ENCODE peak calls at places on chromosomes 6 and 20, in ten cellular contexts. Q is colonic mucosa; H is heart left ventricle; P is CD8-positive, alpha-beta T cell; L is brain microvascular endothelial cell; O is IMR-90; W is heart right ventricle; S is AG04450; D is body of pancreas; E is HepG2. G is an unnamed sample.

GRCh38 chr6:109039795-109040194 is 54.9 kb downstream of the SESN1 start:
- DNase-seq in S (no peak), E (no peak), O (no peak), W (no peak), P (no peak), Q (no peak), D (no peak), H (no peak), L (no peak), G (no peak)

GRCh38 chr20:38940644-38941043 is 14.4 kb downstream of the FAM83D start:
- DNase-seq in H (no peak), Q (no peak), D (no peak), W (no peak), O (no peak), P (no peak), S (no peak), E (no peak), L (no peak), G (no peak)

GRCh38 chr20:57921701-57922482 is 212.1 kb upstream of the PMEPA1 start:
- DNase-seq in S (no peak), E (no peak), L (no peak), D (no peak), W (no peak), Q (no peak), H (no peak), P (no peak), O (no peak), G (no peak)

GRCh38 chr6:138086573-138087196 is 20.5 kb downstream of the PERP start:
- DNase-seq in W (no peak), D (peak), S (peak), H (no peak), L (peak), E (peak), O (peak), Q (no peak), P (no peak), G (no peak)

GRCh38 chr6:118280210-118280609 is 267.9 kb upstream of the PLN start:
- DNase-seq in D (no peak), W (no peak), Q (no peak), S (no peak), E (no peak), H (no peak), L (no peak), O (peak), P (no peak), G (no peak)

GRCh38 chr6:36387440-36388303 is at the start of gene ETV7:
- DNase-seq in L (no peak), O (peak), D (peak), E (no peak), W (no peak), Q (peak), H (no peak), P (peak), S (no peak), G (peak)

GRCh38 chr20:15619816-15620215 is 953.4 kb downstream of the KIF16B start:
- DNase-seq in L (no peak), O (no peak), E (no peak), S (no peak), H (no peak), P (no peak), W (no peak), D (no peak), Q (no peak), G (no peak)

GRCh38 chr6:118307581-118307980 is 240.5 kb upstream of the PLN start:
- DNase-seq in S (no peak), Q (no peak), L (no peak), H (peak), E (no peak), P (no peak), O (no peak), D (no peak), W (peak), G (no peak)

GRCh38 chr20:46031701-46032254 is 2.8 kb downstream of the SLC12A5 start:
- DNase-seq in H (no peak), L (no peak), E (no peak), P (no peak), S (no peak), W (no peak), D (peak), O (no peak), Q (no peak), G (no peak)

GRCh38 chr6:89368107-89368506 is 15.6 kb upstream of the UBE2J1 start:
- DNase-seq in D (peak), L (peak), Q (peak), E (peak), H (peak), W (peak), P (peak), S (no peak), O (peak), G (peak)

GRCh38 chr6:14596410-14596809 is 478.8 kb downstream of the CD83 start:
- DNase-seq in H (peak), E (no peak), O (peak), D (no peak), S (no peak), P (no peak), Q (no peak), W (no peak), L (peak), G (no peak)

GRCh38 chr6:166313255-166314070 is 5.3 kb upstream of the PRR18 start:
- DNase-seq in W (no peak), L (no peak), H (no peak), O (peak), S (no peak), E (peak), P (peak), Q (peak), D (peak), G (no peak)

GRCh38 chr20:52801628-52802006 is 170.5 kb upstream of the TSHZ2 start:
- DNase-seq in Q (no peak), D (peak), H (no peak), W (no peak), O (no peak), P (no peak), L (no peak), E (no peak), S (no peak), G (no peak)

DNA sequence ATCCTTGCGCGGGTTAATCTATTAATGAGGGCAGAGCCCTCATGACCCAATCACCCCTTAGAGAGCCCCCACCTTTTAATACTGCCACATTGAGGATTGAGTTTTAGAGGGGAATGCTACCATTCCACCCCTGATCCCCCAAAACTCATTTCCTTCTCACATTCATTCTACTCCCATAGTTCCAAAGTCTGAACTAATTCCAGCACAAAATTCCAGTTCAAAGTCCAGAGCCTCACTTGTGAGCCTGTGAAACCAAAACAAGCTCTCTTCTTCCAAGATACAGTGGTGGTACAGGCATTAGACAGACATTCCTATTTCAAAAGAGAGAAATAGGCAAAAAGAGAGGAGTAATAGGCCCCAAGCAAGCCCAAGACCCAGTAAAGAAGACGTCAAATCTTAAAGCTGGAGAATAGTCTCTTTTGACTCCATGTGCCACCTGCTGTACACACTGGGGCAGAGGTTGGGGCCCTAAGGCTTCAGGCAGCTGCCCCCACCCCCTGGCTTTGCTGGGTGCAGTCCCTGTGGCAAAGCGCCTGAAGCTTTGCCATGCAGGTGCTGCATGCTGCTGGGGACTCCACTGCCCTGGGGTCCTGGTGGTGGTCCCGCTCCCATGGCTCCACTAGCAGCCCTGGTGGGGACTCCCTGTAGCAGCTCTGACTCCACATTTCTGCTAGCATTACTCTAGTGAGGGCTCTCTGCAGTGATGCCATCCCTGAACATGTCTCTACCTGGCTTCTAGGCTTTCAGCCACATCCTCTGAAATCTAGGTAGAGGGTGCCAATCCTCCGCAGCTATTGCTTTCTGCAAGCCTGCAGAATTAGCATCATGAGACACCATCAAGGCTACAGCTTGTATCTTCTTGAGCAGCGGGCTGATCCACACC is 41.3 kb downstream of the RSPH3 start:
- DNase-seq in E (peak), H (no peak), D (peak), P (peak), L (no peak), S (no peak), Q (no peak), W (no peak), O (no peak), G (no peak)
- TF ChIP-seq CTCF in E (peak), H (peak), D (peak), P (peak), L (no peak), S (no peak), Q (no peak), W (peak), O (no peak), G (no peak)

DNA sequence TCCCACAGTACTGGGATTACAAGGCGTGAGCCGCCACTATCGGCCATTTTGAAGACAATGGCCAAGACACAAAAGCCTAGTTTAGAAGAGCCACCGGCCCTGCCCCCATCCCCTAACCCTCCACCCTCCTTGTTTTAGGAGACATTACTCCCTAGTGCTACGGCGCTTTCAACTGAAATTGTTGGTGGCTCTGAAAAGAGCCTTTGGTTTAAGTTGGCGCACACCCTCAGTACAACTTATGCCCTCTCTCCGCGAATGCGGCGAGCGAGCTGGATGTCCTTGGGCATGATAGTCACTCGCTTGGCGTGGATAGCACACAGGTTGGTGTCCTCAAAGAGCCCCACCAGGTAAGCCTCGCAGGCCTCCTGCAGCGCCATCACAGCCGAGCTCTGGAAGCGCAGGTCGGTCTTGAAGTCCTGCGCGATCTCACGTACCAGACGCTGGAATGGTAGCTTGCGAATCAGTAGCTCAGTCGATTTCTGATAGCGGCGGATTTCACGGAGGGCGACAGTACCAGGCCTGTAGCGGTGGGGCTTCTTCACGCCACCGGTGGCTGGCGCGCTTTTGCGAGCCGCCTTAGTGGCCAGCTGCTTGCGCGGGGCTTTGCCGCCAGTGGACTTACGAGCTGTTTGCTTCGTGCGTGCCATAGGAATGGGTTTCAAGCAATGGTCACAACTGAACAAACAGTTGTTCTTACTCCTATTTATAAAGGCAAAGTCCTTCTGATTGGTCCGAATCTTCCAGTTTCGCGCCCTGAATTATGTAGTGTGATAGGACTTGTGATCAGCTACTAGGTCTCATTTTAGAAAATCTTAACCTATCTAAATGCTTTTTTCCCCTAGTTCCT is 114.8 kb upstream of the BTN3A2 start:
- DNase-seq in O (peak), E (peak), W (peak), Q (peak), L (peak), H (no peak), D (peak), P (peak), S (no peak), G (no peak)
- H3K4me3 ChIP-seq in O (peak), E (peak), W (peak), Q (peak), L (peak), H (peak), D (peak), P (peak), S (peak), G (peak)

GRCh38 chr20:41046716-41047115 is 18.1 kb downstream of the TOP1 start:
- DNase-seq in S (no peak), H (no peak), E (no peak), W (no peak), P (no peak), D (no peak), L (no peak), O (peak), Q (no peak), G (no peak)
- H3K27ac ChIP-seq in S (no peak), H (no peak), E (no peak), W (no peak), P (no peak), D (no peak), L (no peak), O (no peak), Q (no peak), G (no peak)

GRCh38 chr20:49909499-49910339 is 5.6 kb downstream of the SPATA2 start:
- DNase-seq in E (peak), D (peak), L (no peak), S (no peak), O (no peak), P (no peak), H (peak), W (peak), Q (peak), G (no peak)
- TF ChIP-seq CTCF in E (peak), D (peak), L (peak), S (peak), O (no peak), P (no peak), H (peak), W (peak), Q (no peak), G (no peak)